ENCODE peak calls at places on chromosome X, in seven cellular contexts. C, X, S, U, J, L and K are unnamed samples.

GRCh38 chrX:119488749-119489148 is 20.5 kb downstream of the SLC25A5 start:
- DNase-seq in J (peak; percentile 51), L (no peak), X (peak; percentile 22), S (peak; percentile 28), U (peak; percentile 31), C (peak; percentile 47), K (no peak)

GRCh38 chrX:154440623-154441357 is 3.2 kb upstream of the FAM50A start:
- DNase-seq in S (no peak), U (no peak), X (no peak), C (no peak), J (no peak), L (no peak), K (no peak)

GRCh38 chrX:77493677-77494553 is 46.7 kb downstream of the FGF16 start:
- DNase-seq in C (no peak), L (no peak), U (peak; percentile 94), J (peak; percentile 75), X (peak; percentile 14), S (no peak), K (no peak)

GRCh38 chrX:5458300-5458699 is 770.4 kb downstream of the NLGN4X start:
- DNase-seq in S (no peak), L (no peak), J (peak; percentile 16), X (no peak), U (peak; percentile 36), C (no peak), K (no peak)

GRCh38 chrX:25897758-25898157 is 240.4 kb upstream of the MAGEB18 start:
- DNase-seq in U (no peak), X (no peak), J (no peak), L (no peak), S (no peak), C (no peak), K (no peak)

GRCh38 chrX:118370921-118371624 is 25.2 kb downstream of the WDR44 start:
- DNase-seq in C (no peak), X (no peak), S (no peak), J (peak; percentile 8), L (no peak), U (no peak), K (no peak)

GRCh38 chrX:23372220-23372902 is 37.7 kb downstream of the PTCHD1 start:
- DNase-seq in X (no peak), J (no peak), L (no peak), S (no peak), C (no peak), U (no peak), K (no peak)

GRCh38 chrX:11666180-11666579 is 460 bp upstream of the ARHGAP6 start:
- DNase-seq in J (peak; percentile 44), X (no peak), L (no peak), S (peak; percentile 40), U (peak; percentile 53), C (no peak), K (no peak)

GRCh38 chrX:118655561-118656246 is 71.7 kb upstream of the IL13RA1 start:
- DNase-seq in U (no peak), X (no peak), L (no peak), C (no peak), J (no peak), S (no peak), K (no peak)

GRCh38 chrX:48698306-48698705 is 1.8 kb downstream of the SUV39H1 start:
- DNase-seq in X (no peak), C (no peak), L (no peak), J (no peak), S (no peak), U (peak; percentile 10), K (no peak)

GRCh38 chrX:136310411-136310810 is 9.6 kb downstream of the ADGRG4 start:
- DNase-seq in U (peak; percentile 83), X (peak; percentile 48), J (no peak), C (no peak), L (no peak), S (no peak), K (no peak)

GRCh38 chrX:129688097-129688496 is 33.3 kb upstream of the APLN start:
- DNase-seq in X (no peak), U (no peak), S (no peak), J (no peak), C (no peak), L (no peak), K (no peak)

GRCh38 chrX:134734343-134735001 is 76.2 kb upstream of the PLAC1 start:
- DNase-seq in J (no peak), U (no peak), S (peak; percentile 35), L (no peak), C (no peak), X (no peak), K (no peak)

GRCh38 chrX:47166126-47166525 is 21.1 kb downstream of the RBM10 start:
- DNase-seq in X (no peak), J (peak; percentile 2), C (no peak), L (no peak), S (no peak), U (no peak), K (no peak)

DNA sequence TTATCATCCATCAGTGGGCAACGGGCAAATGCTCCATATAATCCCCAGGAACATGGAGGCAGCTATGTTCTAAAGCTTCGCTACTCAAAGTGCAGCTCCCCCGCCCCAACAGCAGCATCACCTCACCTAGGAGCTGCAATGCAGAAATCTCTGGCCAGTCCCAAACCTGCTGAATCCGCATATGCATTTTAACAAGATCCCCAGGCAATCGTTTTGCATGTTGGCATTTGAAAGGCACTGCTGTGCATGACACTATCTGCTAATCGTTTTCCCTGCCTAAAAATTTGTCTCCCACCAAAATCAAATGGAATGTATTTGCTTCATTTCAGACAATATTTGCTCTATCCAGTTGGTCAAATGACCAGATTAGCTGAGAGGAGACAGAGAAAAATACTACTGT is 15.2 kb downstream of the ADGRG2 start:
- DNase-seq in L (no peak), X (no peak), C (no peak), J (no peak), S (no peak), U (peak; percentile 62), K (no peak)
- H3K27ac ChIP-seq in L (no peak overlapping the region), X (no peak overlapping the region), C (no peak overlapping the region), J (no peak overlapping the region), S (no peak overlapping the region), U (no peak overlapping the region), K (no peak overlapping the region)

DNA sequence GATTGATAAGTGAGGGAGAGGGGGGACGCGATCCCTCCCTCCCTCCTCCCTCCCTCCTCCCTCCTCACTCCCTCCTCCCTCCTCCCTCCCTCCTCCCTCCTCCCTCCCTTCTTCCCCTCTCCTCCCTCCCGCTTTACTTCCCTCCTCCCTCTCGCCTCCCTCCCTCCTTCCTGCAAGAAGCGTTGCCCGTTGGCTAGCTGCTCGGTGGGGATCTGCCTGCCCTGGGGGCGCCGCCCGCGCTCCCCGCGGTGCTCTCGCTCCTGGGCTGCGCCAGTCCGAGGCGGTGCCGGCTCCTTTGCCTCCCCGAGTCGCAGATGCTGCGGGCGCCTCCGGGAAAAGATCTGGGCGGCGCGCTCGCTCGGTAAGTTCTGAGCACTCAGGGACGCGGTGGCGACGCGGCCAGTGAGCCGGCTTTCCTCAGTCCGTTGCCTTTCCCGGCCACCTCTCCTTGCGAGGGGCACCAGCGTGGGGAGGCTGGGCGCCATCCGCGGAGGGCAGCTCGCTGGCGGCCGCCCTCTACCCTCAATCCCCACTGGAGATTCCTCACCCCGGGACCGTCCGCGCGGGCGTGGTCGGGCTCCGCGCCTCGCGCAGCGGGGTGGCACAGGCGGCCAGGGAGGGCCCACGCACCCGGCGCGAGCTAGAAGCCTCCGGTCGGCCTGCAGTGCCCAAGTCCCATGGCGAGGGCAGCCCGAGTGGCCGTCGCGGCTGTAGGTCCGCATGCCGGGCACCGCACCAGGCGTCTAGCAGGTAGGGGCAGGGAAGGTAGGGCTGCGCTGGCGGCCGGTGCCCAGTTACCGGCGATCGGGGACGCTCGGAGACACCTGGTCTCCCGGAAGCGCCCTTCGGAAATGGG is at the start of gene SLITRK2:
- DNase-seq in U (peak; percentile 73), L (no peak), X (no peak), S (peak; percentile 12), J (peak; percentile 14), C (no peak), K (no peak)
- H3K27me3 ChIP-seq in U (peaks cover 2% of the 10 kb centered on the region), L (peaks cover 78% of the 10 kb centered on the region), X (no peaks in the 10 kb centered on the region), S (no peaks in the 10 kb centered on the region), J (peaks cover 72% of the 10 kb centered on the region), C (peaks cover 8% of the 10 kb centered on the region), K (no peaks in the 10 kb centered on the region)

DNA sequence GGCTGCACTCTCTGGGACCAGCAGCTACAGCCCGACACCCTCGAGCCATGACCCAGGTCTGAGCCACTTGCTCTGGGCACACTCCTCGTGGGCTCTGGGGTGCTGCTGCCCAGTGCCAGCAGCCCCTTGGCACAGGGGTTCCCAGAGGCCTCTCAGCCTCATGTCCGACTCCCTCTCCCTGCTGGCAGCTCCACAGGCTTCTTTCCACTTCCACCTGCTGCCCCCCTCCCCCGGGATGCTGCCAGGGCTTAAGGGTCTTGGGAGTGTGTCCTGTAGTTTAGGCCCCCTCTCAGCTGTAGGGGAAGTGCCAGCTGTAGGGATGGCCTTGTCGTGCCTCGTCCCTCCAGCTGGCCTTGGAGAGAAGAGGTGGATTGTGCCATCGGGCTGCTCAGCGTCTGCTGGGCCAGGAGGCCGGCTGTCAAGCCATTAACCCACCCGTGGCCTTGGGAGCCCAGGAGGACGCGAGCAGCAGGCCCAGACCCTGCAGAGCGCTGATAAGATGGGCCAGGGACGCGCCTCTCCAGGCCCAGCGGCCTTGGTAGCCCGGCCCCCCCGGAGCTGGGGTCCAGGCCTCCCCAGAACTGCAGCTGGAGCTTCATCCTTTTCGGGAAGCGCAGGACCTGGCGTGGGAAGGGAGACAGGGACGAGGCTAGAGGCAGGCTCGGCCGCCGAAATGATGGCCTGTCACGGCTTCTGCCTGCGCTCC is 1.0 kb upstream of the USP27X start:
- DNase-seq in J (no peak), X (peak; percentile 32), C (no peak), L (peak; percentile 13), U (peak; percentile 0), S (peak; percentile 14), K (no peak)
- H3K27ac ChIP-seq in J (peak overlapping the region; percentile 90), X (peak overlapping the region; percentile 62), C (peak overlapping the region; percentile 77), L (peak overlapping the region; percentile 88), U (no peak overlapping the region), S (peak overlapping the region; percentile 86), K (peak overlapping the region; percentile 65)

GRCh38 chrX:109684136-109684535 is 48.9 kb downstream of the ACSL4 start:
- DNase-seq in X (no peak), S (no peak), J (no peak), L (no peak), U (no peak), C (no peak), K (no peak)

GRCh38 chrX:109691752-109692151 is 41.3 kb downstream of the ACSL4 start:
- DNase-seq in S (no peak), J (no peak), X (no peak), C (no peak), U (no peak), L (no peak), K (no peak)

GRCh38 chrX:109685656-109686078 is 47.4 kb downstream of the ACSL4 start:
- DNase-seq in U (no peak), C (no peak), X (no peak), L (no peak), S (no peak), J (no peak), K (no peak)

DNA sequence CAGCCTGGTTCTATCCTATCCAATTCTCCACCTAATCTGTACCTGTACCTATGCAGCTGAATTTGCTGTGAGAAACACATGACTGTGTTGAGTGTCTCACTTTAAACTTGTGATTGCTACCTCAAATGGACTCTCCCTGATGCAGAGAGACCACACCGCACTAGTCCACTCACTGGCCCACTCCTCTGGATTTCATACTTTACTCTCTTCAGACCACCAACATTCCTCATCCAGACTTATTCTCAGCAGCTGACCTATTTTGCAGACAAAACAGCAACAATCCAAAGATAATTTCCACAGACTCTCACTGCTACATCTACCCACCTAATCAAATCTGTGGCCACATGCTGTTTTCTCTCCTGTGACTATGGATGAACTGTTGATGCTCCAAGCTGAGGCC is 45.2 kb downstream of the ACSL4 start:
- DNase-seq in S (no peak), U (no peak), J (no peak), C (no peak), L (no peak), X (no peak), K (no peak)
- H3K27me3 ChIP-seq in S (no peaks in the 10 kb centered on the region), U (no peaks in the 10 kb centered on the region), J (no peaks in the 10 kb centered on the region), C (no peaks in the 10 kb centered on the region), L (no peaks in the 10 kb centered on the region), X (no peaks in the 10 kb centered on the region), K (no peaks in the 10 kb centered on the region)